ENCODE peak calls at places on chromosomes 2 and 18, in eight cellular contexts. S, U, M, J, F, E, A and V are unnamed samples. For H3K4me1, the result is how much of the 10 kb centered on the place peaks cover.

GRCh38 chr18:48720655-48721025 is 181.8 kb downstream of the CTIF start:
- DNase-seq in F (no peak), J (no peak), E (no peak), M (no peak), U (no peak), S (no peak), A (no peak), V (no peak)

GRCh38 chr2:149049142-149049541 is 10.6 kb downstream of the LYPD6B start:
- DNase-seq in E (no peak), S (no peak), M (peak), A (peak), U (no peak), F (no peak), J (peak), V (no peak)

GRCh38 chr2:85914916-85915315 is 26.1 kb upstream of the ST3GAL5 start:
- DNase-seq in S (no peak), J (no peak), F (no peak), M (no peak), U (no peak), E (no peak), A (no peak), V (no peak)

GRCh38 chr2:39994151-39994550 is 215.1 kb upstream of the THUMPD2 start:
- DNase-seq in M (peak), S (no peak), U (no peak), F (no peak), A (peak), J (peak), E (no peak), V (no peak)

GRCh38 chr2:42328148-42328833 is 32.7 kb downstream of the COX7A2L start:
- DNase-seq in E (no peak), A (peak), U (peak), S (no peak), F (no peak), J (peak), M (peak), V (no peak)

GRCh38 chr2:1683297-1683696 is 61.0 kb downstream of the PXDN start:
- DNase-seq in S (no peak), M (no peak), A (no peak), F (no peak), J (no peak), E (no peak), U (no peak), V (no peak)

GRCh38 chr2:62333961-62334360 is 138.0 kb downstream of the B3GNT2 start:
- DNase-seq in M (no peak), E (no peak), J (no peak), F (no peak), A (no peak), S (no peak), U (no peak), V (no peak)

GRCh38 chr2:138502253-138503086 is 900 bp downstream of the SPOPL start:
- DNase-seq in M (no peak), E (no peak), J (peak), U (no peak), S (no peak), F (no peak), A (no peak), V (peak)

GRCh38 chr2:181239400-181239799 is 217.8 kb upstream of the ITGA4 start:
- DNase-seq in E (no peak), U (peak), M (no peak), S (no peak), J (no peak), F (no peak), A (no peak), V (peak)

GRCh38 chr2:206562375-206562774 is 79.9 kb upstream of the FAM237A start:
- DNase-seq in A (peak), S (no peak), F (no peak), E (no peak), M (peak), J (peak), U (no peak), V (no peak)

GRCh38 chr2:69131983-69132675 is 119.2 kb downstream of the ANTXR1 start:
- DNase-seq in F (no peak), S (no peak), M (no peak), J (no peak), E (no peak), U (no peak), A (no peak), V (no peak)

GRCh38 chr18:11246466-11246865 is 97.1 kb upstream of the PIEZO2 start:
- DNase-seq in M (no peak), J (peak), S (no peak), U (no peak), E (no peak), A (peak), F (no peak), V (no peak)

GRCh38 chr2:65710779-65711295 is 278.4 kb upstream of the SPRED2 start:
- DNase-seq in U (peak), F (no peak), J (peak), S (no peak), A (peak), E (no peak), M (peak), V (no peak)

GRCh38 chr2:18752022-18752493 is 162.7 kb upstream of the NT5C1B start:
- DNase-seq in U (no peak), F (no peak), J (peak), A (peak), S (no peak), M (no peak), E (no peak), V (no peak)

GRCh38 chr2:10659898-10660568 is 29.7 kb downstream of the NOL10 start:
- DNase-seq in S (peak), A (peak), F (peak), J (peak), U (peak), E (no peak), M (peak), V (no peak)

GRCh38 chr2:214481204-214481603 is 70.3 kb downstream of the VWC2L start:
- DNase-seq in A (peak), M (peak), S (peak), J (peak), U (no peak), E (no peak), F (no peak), V (no peak)

GRCh38 chr2:197804758-197805597 is 585 bp downstream of the PLCL1 start:
- DNase-seq in A (peak), U (no peak), J (peak), E (peak), S (peak), M (no peak), F (peak), V (peak)

GRCh38 chr2:182101263-182101662 is 115.6 kb downstream of the PPP1R1C start:
- DNase-seq in F (no peak), S (no peak), J (peak), M (no peak), E (no peak), A (no peak), U (no peak), V (no peak)

GRCh38 chr18:32301976-32302743 is 112.3 kb downstream of the MEP1B start:
- DNase-seq in E (no peak), M (peak), F (no peak), S (no peak), A (peak), J (peak), U (no peak), V (no peak)
- H3K4me3 ChIP-seq in E (no peak), M (no peak), F (no peak), S (no peak), A (no peak), J (peak), U (no peak), V (no peak)

GRCh38 chr2:44464437-44464836 is 102.7 kb downstream of the CAMKMT start:
- DNase-seq in J (no peak), F (no peak), E (no peak), A (no peak), U (no peak), S (no peak), M (no peak), V (no peak)
- H3K27ac ChIP-seq in J (no peak), F (no peak), E (no peak), A (no peak), U (no peak), S (no peak), M (no peak), V (no peak)

GRCh38 chr2:37589298-37589697 is 82.1 kb downstream of the CDC42EP3 start:
- DNase-seq in J (peak), S (no peak), M (peak), U (no peak), E (no peak), A (peak), F (no peak), V (no peak)
- H3K4me1 ChIP-seq in J (half or more), S (under half), M (half or more), U (half or more), E (under half), A (under half), F (under half), V (half or more)

GRCh38 chr2:28664120-28664842 is 87.3 kb upstream of the PPP1CB start:
- DNase-seq in J (peak), S (no peak), A (peak), E (peak), U (no peak), F (no peak), M (no peak), V (no peak)
- H3K4me3 ChIP-seq in J (peak), S (no peak), A (no peak), E (peak), U (no peak), F (no peak), M (no peak), V (no peak)